ENCODE peak calls at places on chromosome 6, in four cellular contexts. Q is A549, S is K562, F is HepG2. T is an unnamed sample.
A peak's percentile ranks its signal among the peaks of the same experiment; 100 is the strongest.

GRCh38 chr6:134351615-134352474 is 33.9 kb upstream of the SGK1 start:
- DNase-seq in Q (no peak), S (no peak), F (no peak), T (no peak)

GRCh38 chr6:108523697-108524096 is 37.0 kb upstream of the FOXO3 start:
- DNase-seq in S (no peak), F (no peak), Q (no peak), T (no peak)

GRCh38 chr6:23091795-23092194 is 522.4 kb downstream of the HDGFL1 start:
- DNase-seq in F (no peak), S (no peak), Q (no peak), T (no peak)

GRCh38 chr6:17905611-17906592 is 81.5 kb downstream of the KIF13A start:
- DNase-seq in Q (no peak), F (no peak), S (no peak), T (no peak)

GRCh38 chr6:156163311-156163710 is 613.9 kb upstream of the ARID1B start:
- DNase-seq in F (no peak), Q (no peak), S (no peak), T (no peak)

GRCh38 chr6:129680633-129681032 is 29.3 kb downstream of the ARHGAP18 start:
- DNase-seq in Q (no peak), F (no peak), S (no peak), T (no peak)

GRCh38 chr6:5206920-5207561 is 53.7 kb downstream of the LYRM4 start:
- DNase-seq in Q (no peak), F (no peak), S (no peak), T (no peak)

GRCh38 chr6:118356054-118356453 is 192.0 kb upstream of the PLN start:
- DNase-seq in Q (no peak), F (no peak), S (no peak), T (no peak)

GRCh38 chr6:166440729-166441128 is 58.0 kb upstream of the MPC1 start:
- DNase-seq in Q (no peak), S (no peak), F (no peak), T (no peak)

GRCh38 chr6:14634072-14634471 is 516.5 kb downstream of the CD83 start:
- DNase-seq in Q (no peak), S (no peak), F (no peak), T (no peak)

GRCh38 chr6:18101873-18102272 is 20.6 kb downstream of the NHLRC1 start:
- DNase-seq in Q (no peak), F (no peak), S (no peak), T (no peak)

GRCh38 chr6:23963137-23963536 is 162.9 kb upstream of the NRSN1 start:
- DNase-seq in F (no peak), Q (no peak), S (no peak), T (no peak)

GRCh38 chr6:116528800-116529199 is 16.7 kb downstream of the TRAPPC3L start:
- DNase-seq in Q (no peak), S (no peak), F (peak; percentile 20), T (no peak)

GRCh38 chr6:79670789-79671188 is 39.7 kb downstream of the SH3BGRL2 start:
- DNase-seq in Q (no peak), S (peak; percentile 18), F (no peak), T (no peak)

GRCh38 chr6:95515975-95516374 is 61.4 kb upstream of the MANEA start:
- DNase-seq in Q (no peak), S (no peak), F (no peak), T (no peak)

GRCh38 chr6:143676437-143677045 is 1.2 kb upstream of the PHACTR2 start:
- DNase-seq in F (no peak), Q (no peak), S (no peak), T (no peak)

GRCh38 chr6:146905313-146905712 is 298.9 kb upstream of the STXBP5 start:
- DNase-seq in S (no peak), F (peak; percentile 15), Q (no peak), T (no peak)

GRCh38 chr6:25981529-25982263 is 19.1 kb downstream of the TRIM38 start:
- DNase-seq in F (no peak), S (no peak), Q (no peak), T (no peak)

GRCh38 chr6:36757206-36757605 is 59.6 kb downstream of the RAB44 start:
- DNase-seq in F (no peak), S (no peak), Q (no peak), T (no peak)

GRCh38 chr6:74050921-74051320 is 354.9 kb downstream of the CD109 start:
- DNase-seq in Q (no peak), S (no peak), F (no peak), T (no peak)

GRCh38 chr6:27168586-27169443 is 78.7 kb upstream of the PRSS16 start:
- DNase-seq in F (no peak), S (no peak), Q (no peak), T (no peak)

GRCh38 chr6:162177733-162178132 is 549.8 kb downstream of the PRKN start:
- DNase-seq in F (no peak), Q (no peak), S (no peak), T (no peak)

GRCh38 chr6:64411226-64411625 is 775.6 kb downstream of the PHF3 start:
- DNase-seq in F (no peak), Q (no peak), S (no peak), T (no peak)

DNA sequence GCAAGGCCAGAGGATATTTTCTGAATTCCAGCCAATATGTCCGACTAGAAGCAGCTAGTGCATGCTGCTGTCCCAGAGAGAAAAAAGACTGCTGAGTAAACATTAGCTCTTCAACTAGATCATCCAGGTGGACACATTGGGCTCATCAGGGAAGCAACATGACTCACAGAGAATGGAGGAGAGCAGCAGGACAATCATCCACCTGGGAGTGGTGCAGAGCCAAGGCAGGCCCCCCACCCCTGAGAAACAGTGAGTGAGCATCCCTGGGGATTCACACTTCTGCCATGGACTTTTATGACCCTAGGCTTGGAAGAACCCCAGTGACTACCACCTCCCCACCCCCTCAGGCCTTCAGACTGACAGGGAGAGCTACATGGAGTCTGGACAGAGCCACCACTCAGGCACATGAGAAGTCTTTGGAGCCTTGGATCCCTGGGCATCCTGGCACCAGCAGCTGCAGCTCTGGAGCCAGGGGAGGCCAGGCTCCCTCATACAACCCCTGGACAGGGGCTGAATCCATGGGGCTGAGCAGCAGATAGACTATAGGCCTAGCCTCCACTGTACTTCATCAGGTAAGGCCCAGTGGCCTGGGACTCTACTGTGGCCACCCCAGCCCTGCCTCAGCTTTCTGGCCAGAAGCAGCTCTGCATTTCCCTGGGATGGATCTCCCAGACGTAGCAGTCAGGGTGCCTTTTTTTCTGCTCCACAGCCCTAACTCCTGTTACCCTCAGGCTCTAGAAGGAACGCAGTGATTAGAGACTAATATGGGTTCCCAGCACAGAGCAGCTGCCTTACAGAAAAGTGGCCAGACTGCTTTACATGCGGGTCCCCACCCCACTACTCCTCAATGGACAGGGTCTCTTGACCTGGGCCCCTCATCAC is 82.9 kb upstream of the RNF217 start:
- DNase-seq in Q (no peak), S (no peak), F (no peak), T (no peak)
- TF ChIP-seq RFX5 in Q (no peak), S (no peak), F (no peak), T (no peak)

GRCh38 chr6:28757429-28758045 is 166.2 kb downstream of the TRIM27 start:
- DNase-seq in F (peak; percentile 29), S (no peak), Q (no peak), T (no peak)
- TF ChIP-seq RNF2 in F (no peak), S (no peak), Q (no peak), T (no peak)

DNA sequence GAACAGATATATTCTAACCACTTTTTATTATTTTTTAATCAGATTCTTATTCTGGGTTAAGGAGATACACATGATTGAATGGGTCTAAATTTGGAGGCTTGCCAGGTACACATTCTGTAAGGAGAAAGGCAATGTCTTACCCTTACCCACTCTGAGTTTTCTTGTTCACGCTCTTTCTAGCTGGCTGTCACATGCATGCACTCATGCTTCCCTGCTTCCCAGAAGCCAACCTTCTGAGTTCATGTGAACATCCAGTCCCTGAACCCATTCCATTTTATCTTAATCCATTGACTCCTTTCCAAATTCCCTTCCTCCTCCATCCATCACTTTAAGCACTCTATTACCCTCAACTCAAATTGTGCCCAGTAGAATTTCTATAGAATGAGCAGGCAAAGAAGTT is 17.5 kb upstream of the MOCS1 start:
- DNase-seq in S (no peak), F (no peak), Q (no peak), T (no peak)
- TF ChIP-seq RFX5 in S (no peak), F (no peak), Q (no peak), T (no peak)

GRCh38 chr6:112640895-112641294 is 293.8 kb downstream of the RFPL4B start:
- DNase-seq in Q (no peak), S (no peak), F (no peak), T (no peak)

GRCh38 chr6:112639436-112639835 is 292.3 kb downstream of the RFPL4B start:
- DNase-seq in Q (no peak), S (no peak), F (no peak), T (no peak)

DNA sequence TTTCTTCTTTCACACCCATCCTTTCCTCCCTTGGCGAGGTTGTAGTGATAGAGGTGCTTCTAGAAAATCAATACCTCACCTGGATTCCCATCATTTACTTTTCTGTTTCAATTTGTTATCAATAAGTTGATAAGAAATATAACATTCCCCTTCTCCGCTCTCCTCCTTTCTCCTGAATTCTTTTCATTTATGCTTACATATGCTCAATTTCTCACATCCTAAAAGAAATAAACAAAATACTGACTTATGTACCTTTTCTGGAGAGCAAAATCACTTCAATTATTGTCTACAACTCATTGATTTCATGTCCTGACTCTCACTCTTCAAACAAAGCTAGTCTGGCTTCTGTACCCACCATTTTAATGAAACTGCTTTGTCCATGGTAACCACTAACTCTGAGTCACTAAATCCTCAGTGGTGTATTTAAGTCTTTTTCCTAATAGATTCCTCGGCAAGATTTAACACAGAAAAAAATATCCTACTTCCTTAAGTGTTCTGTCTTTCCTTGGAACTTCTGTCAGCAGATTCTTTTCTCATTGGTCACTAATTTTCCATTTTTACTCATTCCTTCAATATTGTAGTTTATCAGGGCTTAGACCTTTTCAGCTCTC is 289.6 kb downstream of the RFPL4B start:
- DNase-seq in F (no peak), Q (no peak), S (no peak), T (no peak)
- TF ChIP-seq RNF2 in F (no peak), Q (no peak), S (no peak), T (no peak)

DNA sequence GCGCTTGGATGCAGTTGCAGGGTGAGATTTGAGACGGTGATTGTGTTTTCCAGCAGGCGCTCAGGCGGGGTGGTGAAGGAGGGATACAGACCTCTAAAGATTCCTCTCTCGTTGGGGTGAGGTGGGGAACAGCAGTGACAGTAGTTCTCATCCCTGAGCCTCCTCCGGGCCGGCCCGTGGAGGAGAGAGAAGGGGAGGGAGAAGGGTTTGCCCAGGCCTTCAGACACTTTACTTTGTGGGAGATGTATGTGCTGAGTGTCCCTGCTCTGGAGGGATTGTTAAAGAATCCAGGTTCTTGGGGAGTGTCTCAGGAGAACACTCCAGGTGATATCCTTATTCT is 41.0 kb downstream of the PSMB9 start:
- DNase-seq in Q (no peak), S (no peak), F (no peak), T (no peak)
- TF ChIP-seq RFX5 in Q (no peak), S (no peak), F (no peak), T (no peak)

GRCh38 chr6:111824608-111825337 is 48.5 kb downstream of the FYN start:
- DNase-seq in Q (no peak), S (no peak), F (no peak), T (no peak)

GRCh38 chr6:111825439-111825838 is 47.8 kb downstream of the FYN start:
- DNase-seq in F (no peak), S (no peak), Q (no peak), T (no peak)

GRCh38 chr6:111819458-111819857 is 53.8 kb downstream of the FYN start:
- DNase-seq in S (no peak), Q (no peak), F (no peak), T (no peak)

GRCh38 chr6:111823012-111823411 is 50.2 kb downstream of the FYN start:
- DNase-seq in Q (no peak), F (no peak), S (no peak), T (no peak)

GRCh38 chr6:111823831-111824607 is 49.2 kb downstream of the FYN start:
- DNase-seq in Q (no peak), F (peak; percentile 80), S (no peak), T (no peak)
- TF ChIP-seq RNF2 in Q (no peak), F (no peak), S (no peak), T (no peak)